ENCODE peak calls at places on chromosome 12, in five cellular contexts. T is mammary epithelial cell; F is GM06990; G is ovary; V is CD8-positive, alpha-beta memory T cell. Z is an unnamed sample.

GRCh38 chr12:108831309-108831991 is 25.9 kb downstream of the SSH1 start:
- DNase-seq in T (no peak), F (peak), G (no peak), V (no peak), Z (peak)

GRCh38 chr12:24510581-24511125 is 438.2 kb downstream of the BCAT1 start:
- DNase-seq in T (no peak), F (no peak), G (no peak), V (no peak), Z (no peak)

GRCh38 chr12:111330800-111331752 is 37.8 kb downstream of the PHETA1 start:
- DNase-seq in T (peak), F (no peak), G (no peak), V (no peak), Z (no peak)

GRCh38 chr12:20421338-20421890 is 53.1 kb downstream of the PDE3A start:
- DNase-seq in T (no peak), F (peak), G (no peak), V (no peak), Z (no peak)

GRCh38 chr12:76719171-76719631 is 44.7 kb upstream of the ZDHHC17 start:
- DNase-seq in T (peak), F (no peak), G (no peak), V (no peak), Z (no peak)

GRCh38 chr12:21527451-21528180 is 1.5 kb downstream of the SPX start:
- DNase-seq in T (peak), F (peak), G (peak), V (peak), Z (peak)

GRCh38 chr12:53258541-53259539 is 9.3 kb upstream of the ESPL1 start:
- DNase-seq in T (no peak), F (no peak), G (no peak), V (no peak), Z (no peak)

GRCh38 chr12:93514853-93515252 is 47.5 kb downstream of the MRPL42 start:
- DNase-seq in T (peak), F (no peak), G (no peak), V (no peak), Z (no peak)

GRCh38 chr12:104599985-104600712 is 143.4 kb downstream of the CHST11 start:
- DNase-seq in T (no peak), F (peak), G (no peak), V (no peak), Z (no peak)

GRCh38 chr12:99706736-99707473 is 59.4 kb downstream of the GARIN6 start:
- DNase-seq in T (peak), F (no peak), G (no peak), V (no peak), Z (no peak)

GRCh38 chr12:13161172-13161571 is 35.4 kb upstream of the EMP1 start:
- DNase-seq in T (no peak), F (no peak), G (no peak), V (no peak), Z (no peak)

GRCh38 chr12:109900752-109901580 is 892 bp downstream of the TCHP start:
- DNase-seq in T (no peak), F (no peak), G (no peak), V (no peak), Z (no peak)

GRCh38 chr12:15000575-15000974 is 27.7 kb downstream of the PDE6H start:
- DNase-seq in T (no peak), F (no peak), G (no peak), V (no peak), Z (no peak)
- H3K4me3 ChIP-seq in T (no peak), F (no peak), G (no peak), V (no peak), Z (no peak)

GRCh38 chr12:51953011-51953568 is 1.6 kb downstream of the ACVR1B start:
- DNase-seq in T (no peak), F (no peak), G (no peak), V (no peak), Z (no peak)
- H3K4me3 ChIP-seq in T (peak), F (no peak), G (peak), V (no peak), Z (no peak)

GRCh38 chr12:71585218-71585617 is 78.4 kb downstream of the ZFC3H1 start:
- DNase-seq in T (peak), F (no peak), G (no peak), V (no peak), Z (no peak)
- H3K4me3 ChIP-seq in T (no peak), F (no peak), G (no peak), V (no peak), Z (no peak)

GRCh38 chr12:2113501-2113912 is 60.7 kb downstream of the CACNA1C start:
- DNase-seq in T (no peak), F (no peak), G (no peak), V (no peak), Z (no peak)
- H3K4me3 ChIP-seq in T (no peak), F (no peak), G (no peak), V (no peak), Z (no peak)